ENCODE peak calls at places on chromosomes 5 and 9, in ten cellular contexts. O is GM12878, B is HCT116, V is fibroblast of lung, S is H1, Z is neural progenitor cell, F is IMR-90, J is endodermal cell, Y is H9, C is keratinocyte. M is an unnamed sample.

GRCh38 chr5:180389252-180390101 is 36.3 kb upstream of the GFPT2 start:
- DNase-seq in O (no peak), B (no peak), V (no peak), S (peak; percentile 64), Z (no peak), F (no peak), J (peak; percentile 65), Y (no peak), C (no peak), M (no peak)

GRCh38 chr5:566636-567309 is 42.5 kb upstream of the SLC9A3 start:
- DNase-seq in O (no peak), B (no peak), V (no peak), S (no peak), Z (no peak), F (no peak), J (no peak), Y (no peak), C (no peak), M (no peak)

GRCh38 chr5:135193213-135194125 is 159.4 kb upstream of the PITX1 start:
- DNase-seq in O (no peak), B (no peak), V (peak; percentile 65), S (peak; percentile 33), Z (no peak), F (peak; percentile 89), J (no peak), Y (no peak), C (no peak), M (no peak)

GRCh38 chr9:89442981-89443817 is 54.7 kb downstream of the SEMA4D start:
- DNase-seq in O (no peak), B (no peak), V (no peak), S (no peak), Z (no peak), F (peak; percentile 25), J (no peak), Y (no peak), C (no peak), M (no peak)

GRCh38 chr9:126705767-126706697 is 92.3 kb downstream of the LMX1B start:
- DNase-seq in O (no peak), B (peak; percentile 40), V (peak; percentile 12), S (peak; percentile 97), Z (peak; percentile 57), F (peak; percentile 11), J (peak; percentile 93), Y (peak; percentile 81), C (no peak), M (no peak)

GRCh38 chr9:105039180-105039799 is 111.3 kb upstream of the ABCA1 start:
- DNase-seq in O (no peak), B (no peak), V (no peak), S (no peak), Z (no peak), F (no peak), J (no peak), Y (no peak), C (no peak), M (no peak)

GRCh38 chr5:151024894-151025606 is 4.7 kb downstream of the GPX3 start:
- DNase-seq in O (no peak), B (no peak), V (no peak), S (no peak), Z (no peak), F (no peak), J (no peak), Y (no peak), C (no peak), M (no peak)

GRCh38 chr5:150000990-150001659 is 586 bp downstream of the HMGXB3 start:
- DNase-seq in O (no peak), B (no peak), V (peak; percentile 35), S (no peak), Z (peak; percentile 76), F (peak; percentile 50), J (peak; percentile 75), Y (peak; percentile 39), C (no peak), M (no peak)

GRCh38 chr5:6544561-6544935 is 88.3 kb downstream of the NSUN2 start:
- DNase-seq in O (no peak), B (no peak), V (no peak), S (no peak), Z (no peak), F (no peak), J (peak; percentile 12), Y (no peak), C (no peak), M (no peak)

DNA sequence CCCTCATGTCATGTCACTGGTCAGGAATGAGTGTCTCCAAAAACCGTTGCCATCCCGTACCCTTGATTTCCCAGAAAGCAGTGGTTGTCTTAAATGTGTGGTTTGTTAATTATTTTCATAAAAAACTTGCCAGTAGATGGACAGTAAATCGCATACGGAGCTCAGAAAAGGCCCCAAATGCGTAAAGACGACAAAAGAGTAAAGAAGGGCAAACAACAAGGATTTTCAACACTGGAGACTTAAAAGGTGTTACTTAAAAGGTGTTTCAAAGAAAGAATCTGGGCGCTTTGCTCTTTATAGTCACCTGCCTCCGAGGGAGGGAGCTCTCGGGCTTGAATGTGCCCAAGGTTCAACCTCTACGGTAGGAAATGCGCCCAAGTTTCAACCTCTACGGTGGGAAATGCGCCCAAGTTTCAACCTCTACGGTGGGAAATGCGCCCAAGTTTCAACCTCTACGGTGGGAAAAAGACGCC is 727 bp downstream of the KIF27 start:
- DNase-seq in O (peak; percentile 24), B (no peak), V (peak; percentile 56), S (no peak), Z (no peak), F (peak; percentile 38), J (no peak), Y (no peak), C (no peak), M (no peak)
- H3K9ac ChIP-seq in O (peak overlapping the region; percentile 73), B (peak overlapping the region; percentile 77), V (peak overlapping the region; percentile 69), S (peak overlapping the region; percentile 76), Z (peak overlapping the region; percentile 6), F (peak overlapping the region; percentile 30), J (peak overlapping the region; percentile 91), Y (peak overlapping the region; percentile 87), C (peak overlapping the region; percentile 70), M (peak overlapping the region; percentile 80)

GRCh38 chr9:108040783-108041182 is 551.2 kb upstream of the KLF4 start:
- DNase-seq in O (no peak), B (no peak), V (peak; percentile 22), S (no peak), Z (no peak), F (peak; percentile 54), J (no peak), Y (no peak), C (peak; percentile 84), M (no peak)
- H3K9ac ChIP-seq in O (no peak overlapping the region), B (peak overlapping the region; percentile 33), V (no peak overlapping the region), S (no peak overlapping the region), Z (no peak overlapping the region), F (no peak overlapping the region), J (no peak overlapping the region), Y (no peak overlapping the region), C (peak overlapping the region; percentile 69), M (no peak overlapping the region)

GRCh38 chr5:140245354-140245753 is 57.5 kb downstream of the PFDN1 start:
- DNase-seq in O (no peak), B (no peak), V (peak; percentile 19), S (no peak), Z (no peak), F (peak; percentile 45), J (no peak), Y (no peak), C (no peak), M (no peak)

GRCh38 chr5:140242890-140243585 is 59.9 kb downstream of the PFDN1 start:
- DNase-seq in O (no peak), B (no peak), V (no peak), S (no peak), Z (no peak), F (no peak), J (no peak), Y (no peak), C (no peak), M (no peak)

GRCh38 chr5:140242099-140242498 is 60.8 kb downstream of the PFDN1 start:
- DNase-seq in O (no peak), B (no peak), V (no peak), S (peak; percentile 65), Z (no peak), F (no peak), J (peak; percentile 84), Y (peak; percentile 54), C (no peak), M (no peak)

GRCh38 chr5:140244525-140245025 is 58.3 kb downstream of the PFDN1 start:
- DNase-seq in O (no peak), B (no peak), V (peak; percentile 89), S (peak; percentile 95), Z (peak; percentile 94), F (peak; percentile 90), J (peak; percentile 98), Y (peak; percentile 94), C (no peak), M (peak; percentile 5)

DNA sequence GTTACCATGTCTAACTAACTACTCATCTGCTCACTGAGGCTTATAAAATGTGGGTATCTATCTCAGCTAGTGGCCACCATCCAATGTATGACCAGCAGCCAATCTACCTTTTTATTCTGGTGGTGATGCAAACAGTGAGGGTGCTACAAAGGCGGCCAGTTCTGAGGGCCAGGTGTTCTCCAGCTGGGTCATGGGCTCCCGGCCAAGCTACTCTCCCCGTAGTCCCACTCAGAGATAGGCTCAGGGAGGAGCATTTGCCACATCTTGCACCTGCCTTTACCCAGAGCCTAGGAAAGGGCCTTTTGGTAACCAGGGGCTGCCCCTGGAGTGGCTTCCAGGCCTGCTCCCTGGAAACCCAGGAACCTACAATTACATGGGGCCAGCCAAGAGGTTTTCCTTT is 59.0 kb downstream of the PFDN1 start:
- DNase-seq in O (no peak), B (no peak), V (no peak), S (no peak), Z (no peak), F (no peak), J (no peak), Y (no peak), C (no peak), M (no peak)
- H3K9ac ChIP-seq in O (no peak overlapping the region), B (no peak overlapping the region), V (no peak overlapping the region), S (no peak overlapping the region), Z (no peak overlapping the region), F (no peak overlapping the region), J (no peak overlapping the region), Y (no peak overlapping the region), C (no peak overlapping the region), M (no peak overlapping the region)

GRCh38 chr9:124394596-124394995 is 20.6 kb downstream of the PSMB7 start:
- DNase-seq in O (no peak), B (no peak), V (no peak), S (no peak), Z (no peak), F (no peak), J (no peak), Y (no peak), C (no peak), M (no peak)

GRCh38 chr9:124390812-124391658 is 24.2 kb downstream of the PSMB7 start:
- DNase-seq in O (no peak), B (no peak), V (peak; percentile 72), S (no peak), Z (peak; percentile 39), F (peak; percentile 67), J (no peak), Y (no peak), C (no peak), M (peak; percentile 35)

GRCh38 chr9:124392855-124393460 is 22.3 kb downstream of the PSMB7 start:
- DNase-seq in O (no peak), B (peak; percentile 39), V (peak; percentile 81), S (no peak), Z (peak; percentile 74), F (peak; percentile 95), J (peak; percentile 76), Y (peak; percentile 46), C (peak; percentile 81), M (peak; percentile 61)

GRCh38 chr9:124394167-124394566 is 21.1 kb downstream of the PSMB7 start:
- DNase-seq in O (no peak), B (no peak), V (no peak), S (no peak), Z (no peak), F (peak; percentile 32), J (no peak), Y (no peak), C (no peak), M (no peak)

GRCh38 chr9:124392254-124392653 is 23.0 kb downstream of the PSMB7 start:
- DNase-seq in O (no peak), B (no peak), V (no peak), S (no peak), Z (no peak), F (no peak), J (peak; percentile 60), Y (no peak), C (no peak), M (peak; percentile 53)
- H3K9ac ChIP-seq in O (no peak overlapping the region), B (no peak overlapping the region), V (no peak overlapping the region), S (no peak overlapping the region), Z (no peak overlapping the region), F (no peak overlapping the region), J (no peak overlapping the region), Y (no peak overlapping the region), C (no peak overlapping the region), M (peak overlapping the region; percentile 65)